ENCODE peak calls at places on chromosome 9, in four cellular contexts. K is GM12878, T is H1, I is HepG2. Z is an unnamed sample.

GRCh38 chr9:7376838-7377237 is 422.7 kb downstream of the DMAC1 start:
- DNase-seq in K (no peak), T (no peak), I (no peak), Z (no peak)

GRCh38 chr9:126671381-126671831 is 57.7 kb downstream of the LMX1B start:
- DNase-seq in K (no peak), T (no peak), I (no peak), Z (no peak)

GRCh38 chr9:130938652-130939404 is at the start of gene FIBCD1:
- DNase-seq in K (no peak), T (no peak), I (no peak), Z (no peak)

GRCh38 chr9:134863306-134863902 is 17.2 kb upstream of the FCN2 start:
- DNase-seq in K (no peak), T (no peak), I (no peak), Z (no peak)

GRCh38 chr9:79215819-79216218 is 355.9 kb upstream of the TLE4 start:
- DNase-seq in K (no peak), T (no peak), I (no peak), Z (no peak)

GRCh38 chr9:130196643-130197042 is 24.4 kb downstream of the NCS1 start:
- DNase-seq in K (no peak), T (no peak), I (no peak), Z (no peak)

GRCh38 chr9:121026260-121026691 is 23.8 kb downstream of the C5 start:
- DNase-seq in K (no peak), T (no peak), I (peak), Z (no peak)

GRCh38 chr9:119453490-119453911 is 84.3 kb upstream of the BRINP1 start:
- DNase-seq in K (no peak), T (no peak), I (no peak), Z (no peak)

GRCh38 chr9:131487001-131487400 is 15.7 kb upstream of the POMT1 start:
- DNase-seq in K (no peak), T (no peak), I (no peak), Z (no peak)

GRCh38 chr9:69319324-69320040 is 5.5 kb upstream of the ENTREP1 start:
- DNase-seq in K (no peak), T (no peak), I (no peak), Z (no peak)

GRCh38 chr9:89391585-89391984 is 73.3 kb downstream of the SECISBP2 start:
- DNase-seq in K (no peak), T (no peak), I (no peak), Z (no peak)

GRCh38 chr9:77977210-77977611 is 54.4 kb downstream of the GNAQ start:
- DNase-seq in K (no peak), T (peak), I (peak), Z (peak)

GRCh38 chr9:129432671-129433154 is 188.2 kb downstream of the C9orf50 start:
- DNase-seq in K (no peak), T (no peak), I (no peak), Z (no peak)

GRCh38 chr9:101604287-101604686 is 9.5 kb upstream of the PPP3R2 start:
- DNase-seq in K (no peak), T (no peak), I (no peak), Z (no peak)
- TF ChIP-seq SUZ12 in K (no peak), T (no peak), I (no peak), Z (no peak)

DNA sequence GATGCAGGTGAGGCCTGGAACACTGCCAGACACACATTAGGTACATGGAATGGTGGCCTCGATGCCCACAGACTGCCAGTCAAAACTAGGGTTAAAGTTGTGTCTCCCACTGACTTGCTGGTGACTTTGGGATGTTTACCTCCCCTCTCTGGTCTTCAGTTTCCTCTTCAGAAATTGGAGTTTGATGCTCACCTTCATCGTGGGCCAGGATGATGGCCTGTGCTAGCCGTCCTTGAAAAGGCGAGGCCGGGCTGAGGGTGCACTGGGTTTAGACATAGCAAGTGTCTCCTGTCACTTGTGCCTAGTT is 49.0 kb upstream of the FOXE1 start:
- DNase-seq in K (no peak), T (no peak), I (no peak), Z (no peak)
- H3K4me3 ChIP-seq in K (no peak), T (peak), I (peak), Z (peak)

DNA sequence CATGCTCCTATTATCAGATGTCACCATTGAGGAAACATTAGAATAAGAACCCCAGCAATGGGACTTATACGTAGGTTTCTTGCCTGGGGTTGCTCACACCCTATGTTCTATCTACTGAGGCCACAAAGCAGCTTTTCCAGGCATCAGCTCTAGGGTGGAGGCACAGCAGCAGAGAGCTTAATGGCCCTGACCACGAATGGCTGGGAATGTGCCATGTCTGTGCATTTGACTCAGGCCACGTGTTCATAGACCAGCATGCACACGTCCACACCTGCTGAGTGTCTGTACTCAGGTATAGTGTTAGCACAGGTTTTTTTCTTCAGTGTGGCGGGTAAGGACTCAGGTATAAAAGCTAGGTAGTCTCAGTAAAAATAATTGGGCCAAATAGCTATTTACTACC is 129.4 kb downstream of the AOPEP start:
- DNase-seq in K (no peak), T (no peak), I (no peak), Z (no peak)
- TF ChIP-seq SUZ12 in K (no peak), T (no peak), I (no peak), Z (no peak)

DNA sequence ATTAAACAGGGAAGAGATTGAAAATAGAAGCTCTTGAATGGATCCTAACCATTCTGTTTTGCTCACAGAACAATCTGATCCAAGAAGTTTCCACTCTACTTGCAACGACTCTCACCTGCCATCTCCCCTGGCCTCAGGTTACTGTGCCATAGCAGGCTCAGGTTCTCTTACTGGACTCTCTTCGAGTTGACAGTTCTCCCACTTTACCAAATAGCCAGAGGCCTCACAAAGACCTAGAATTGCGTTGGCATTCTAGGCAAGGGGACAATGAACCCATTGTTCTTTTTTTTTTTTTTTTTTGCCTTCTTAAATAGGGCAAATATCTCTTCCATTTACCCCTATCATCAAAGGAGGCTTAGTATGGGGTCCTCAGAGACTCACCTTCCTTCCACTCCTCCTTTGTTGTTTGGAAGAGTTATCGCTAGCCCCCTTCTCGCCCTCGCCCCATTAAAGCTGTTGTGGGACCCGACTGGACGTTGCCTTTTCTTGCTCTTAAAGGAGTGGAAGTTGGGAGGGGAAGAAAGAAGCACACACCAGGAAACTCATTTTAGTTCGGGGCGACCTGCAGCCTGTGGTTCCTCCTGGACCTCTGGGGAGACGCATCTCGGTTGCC is 688 bp upstream of the PLPPR1 start:
- DNase-seq in K (no peak), T (no peak), I (peak), Z (no peak)
- H3K4me3 ChIP-seq in K (no peak), T (peak), I (peak), Z (peak)

GRCh38 chr9:105908069-105908468 is 213.7 kb downstream of the TMEM38B start:
- DNase-seq in K (no peak), T (no peak), I (no peak), Z (no peak)
- TF ChIP-seq SUZ12 in K (no peak), T (no peak), I (no peak), Z (no peak)

GRCh38 chr9:88189371-88189770 is 51.1 kb upstream of the SPATA31C2 start:
- DNase-seq in K (no peak), T (no peak), I (no peak), Z (no peak)
- H3K4me3 ChIP-seq in K (no peak), T (no peak), I (no peak), Z (no peak)

GRCh38 chr9:98873535-98874432 is 66.3 kb downstream of the GALNT12 start:
- DNase-seq in K (no peak), T (no peak), I (no peak), Z (no peak)

GRCh38 chr9:98869078-98869745 is 61.7 kb downstream of the GALNT12 start:
- DNase-seq in K (no peak), T (no peak), I (no peak), Z (no peak)

GRCh38 chr9:98870782-98871455 is 63.4 kb downstream of the GALNT12 start:
- DNase-seq in K (no peak), T (no peak), I (no peak), Z (no peak)

GRCh38 chr9:98869866-98870265 is 62.4 kb downstream of the GALNT12 start:
- DNase-seq in K (no peak), T (no peak), I (no peak), Z (no peak)

DNA sequence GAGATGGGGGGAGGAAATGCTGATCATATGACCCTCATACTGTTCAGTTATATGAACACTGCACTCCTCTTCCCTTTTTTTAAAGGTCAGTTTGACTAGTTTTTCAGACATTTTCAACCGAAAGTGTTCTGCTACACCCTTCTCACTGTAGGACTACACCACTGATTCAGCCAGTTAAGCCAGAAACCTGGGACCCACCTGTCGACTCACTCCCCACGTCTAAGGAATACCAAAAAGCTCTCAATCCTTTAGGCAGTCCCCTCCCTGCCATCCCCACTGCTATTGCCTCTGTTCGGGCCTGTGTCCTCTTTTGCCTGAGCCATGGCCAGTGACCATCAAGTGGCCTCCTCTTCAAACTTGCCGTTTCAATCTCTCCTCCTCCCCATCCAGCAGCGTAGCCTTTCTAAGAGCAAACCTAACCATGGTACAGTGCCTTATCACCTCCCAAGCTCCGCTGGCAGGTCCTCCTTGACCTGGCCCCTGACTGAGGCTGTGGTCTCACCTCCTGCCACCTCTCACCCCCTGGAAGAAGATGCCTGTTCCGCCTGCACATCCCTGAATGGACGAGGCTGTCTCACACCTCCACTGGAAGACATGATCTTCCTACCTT is 64.1 kb downstream of the GALNT12 start:
- DNase-seq in K (no peak), T (no peak), I (no peak), Z (no peak)
- TF ChIP-seq SUZ12 in K (no peak), T (no peak), I (no peak), Z (no peak)

Z was measured in NT2/D1.